ENCODE peak calls at places on chromosomes 13 and 19, in five cellular contexts. One of them, this sample, is unnamed.

GRCh38 chr13:36453518-36453917 is 21.2 kb downstream of the CCNA1 start:
- DNase-seq in H1: no peak
- DNase-seq in GM12878: no peak
- DNase-seq in K562: no peak
- DNase-seq in HepG2: no peak
- DNase-seq in this sample: no peak

GRCh38 chr19:582497-583197 is 7.0 kb upstream of the HCN2 start:
- DNase-seq in K562: peak; percentile 15
- DNase-seq in GM12878: no peak
- DNase-seq in H1: no peak
- DNase-seq in HepG2: no peak
- DNase-seq in this sample: no peak

GRCh38 chr13:98301721-98302120 is 124.7 kb upstream of the RNF113B start:
- DNase-seq in GM12878: no peak
- DNase-seq in K562: no peak
- DNase-seq in H1: no peak
- DNase-seq in HepG2: no peak
- DNase-seq in this sample: no peak

GRCh38 chr19:56089344-56089743 is 31.8 kb downstream of the ZNF787 start:
- DNase-seq in GM12878: no peak
- DNase-seq in HepG2: no peak
- DNase-seq in H1: no peak
- DNase-seq in K562: no peak
- DNase-seq in this sample: no peak

GRCh38 chr19:55324705-55325104 is 436 bp downstream of the TMEM150B start:
- DNase-seq in GM12878: no peak
- DNase-seq in H1: no peak
- DNase-seq in HepG2: no peak
- DNase-seq in K562: no peak
- DNase-seq in this sample: no peak

GRCh38 chr19:38376576-38376975 is 2.2 kb downstream of the PSMD8 start:
- DNase-seq in H1: no peak
- DNase-seq in K562: no peak
- DNase-seq in GM12878: no peak
- DNase-seq in HepG2: no peak
- DNase-seq in this sample: no peak

GRCh38 chr19:51830263-51830662 is 35.3 kb downstream of the FPR3 start:
- DNase-seq in GM12878: no peak
- DNase-seq in K562: peak; percentile 46
- DNase-seq in HepG2: no peak
- DNase-seq in H1: no peak
- DNase-seq in this sample: no peak

GRCh38 chr13:98349731-98350305 is 172.7 kb upstream of the RNF113B start:
- DNase-seq in HepG2: peak; percentile 21
- DNase-seq in GM12878: no peak
- DNase-seq in K562: peak; percentile 24
- DNase-seq in H1: no peak
- DNase-seq in this sample: no peak

GRCh38 chr13:113648218-113648615 is 9.8 kb downstream of the ATP4B start:
- DNase-seq in K562: no peak
- DNase-seq in HepG2: no peak
- DNase-seq in GM12878: no peak
- DNase-seq in H1: no peak
- DNase-seq in this sample: no peak

GRCh38 chr19:49335784-49336481 is 727 bp downstream of the CD37 start:
- DNase-seq in H1: no peak
- DNase-seq in HepG2: no peak
- DNase-seq in GM12878: no peak
- DNase-seq in K562: no peak
- DNase-seq in this sample: no peak

GRCh38 chr13:26967119-26968038 is 204.2 kb downstream of the USP12 start:
- DNase-seq in GM12878: no peak
- DNase-seq in K562: no peak
- DNase-seq in H1: no peak
- DNase-seq in HepG2: no peak
- DNase-seq in this sample: no peak

GRCh38 chr19:1270854-1271527 is 1.9 kb downstream of the CIRBP start:
- DNase-seq in H1: no peak
- DNase-seq in HepG2: no peak
- DNase-seq in K562: peak; percentile 62
- DNase-seq in GM12878: no peak
- DNase-seq in this sample: no peak

GRCh38 chr13:65597839-65598818 is 1632.0 kb downstream of the PCDH9 start:
- DNase-seq in HepG2: no peak
- DNase-seq in K562: no peak
- DNase-seq in H1: no peak
- DNase-seq in GM12878: no peak
- DNase-seq in this sample: no peak

GRCh38 chr13:34064456-34065205 is 246.7 kb downstream of the RFC3 start:
- DNase-seq in GM12878: no peak
- DNase-seq in K562: no peak
- DNase-seq in HepG2: no peak
- DNase-seq in H1: no peak
- DNase-seq in this sample: no peak

GRCh38 chr19:10544242-10544752 is 593 bp downstream of the ATG4D start:
- DNase-seq in GM12878: no peak
- DNase-seq in HepG2: no peak
- DNase-seq in H1: no peak
- DNase-seq in K562: peak; percentile 67
- DNase-seq in this sample: no peak

GRCh38 chr13:74550039-74550438 is 415.8 kb upstream of the KLF12 start:
- DNase-seq in HepG2: no peak
- DNase-seq in K562: no peak
- DNase-seq in GM12878: no peak
- DNase-seq in H1: no peak
- DNase-seq in this sample: no peak

GRCh38 chr19:2507109-2507508 is 31.2 kb downstream of the GADD45B start:
- DNase-seq in GM12878: no peak
- DNase-seq in K562: peak; percentile 45
- DNase-seq in H1: no peak
- DNase-seq in HepG2: peak; percentile 92
- DNase-seq in this sample: peak; percentile 75
- TF ChIP-seq ATF3 in GM12878: no peak
- TF ChIP-seq ATF3 in K562: no peak
- TF ChIP-seq ATF3 in H1: no peak
- TF ChIP-seq ATF3 in HepG2: no peak
- TF ChIP-seq ATF3 in this sample: no peak

DNA sequence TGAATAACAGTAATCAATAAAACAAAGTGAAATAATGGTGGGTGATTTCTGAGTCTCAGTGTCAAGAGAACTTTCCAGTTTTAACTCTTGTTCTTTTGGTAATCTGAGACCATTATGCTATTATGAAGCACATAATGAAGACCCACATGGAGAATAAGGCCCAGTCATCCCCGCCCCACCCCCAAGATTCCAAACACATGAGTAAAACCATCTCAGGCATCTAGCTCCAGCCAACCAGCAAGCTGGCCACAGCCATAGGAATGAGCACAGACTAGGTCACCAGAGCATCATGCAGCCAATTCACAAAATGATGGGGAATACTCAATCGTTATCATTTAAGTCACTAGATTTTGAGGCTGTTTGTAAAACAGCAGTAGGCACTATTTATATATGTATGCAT is 1769.0 kb upstream of the PCDH20 start:
- DNase-seq in H1: peak; percentile 76
- DNase-seq in GM12878: no peak
- DNase-seq in K562: no peak
- DNase-seq in HepG2: peak; percentile 2
- DNase-seq in this sample: peak; percentile 24
- H3K27ac ChIP-seq in H1: no peak overlapping the region
- H3K27ac ChIP-seq in GM12878: no peak overlapping the region
- H3K27ac ChIP-seq in K562: no peak overlapping the region
- H3K27ac ChIP-seq in HepG2: no peak overlapping the region
- H3K27ac ChIP-seq in this sample: no peak overlapping the region

GRCh38 chr19:46721269-46722003 is 4.5 kb upstream of the PRKD2 start:
- DNase-seq in HepG2: peak; percentile 50
- DNase-seq in GM12878: no peak
- DNase-seq in H1: no peak
- DNase-seq in K562: no peak
- DNase-seq in this sample: no peak
- TF ChIP-seq CTCF in HepG2: peak; percentile 60
- TF ChIP-seq CTCF in GM12878: no peak
- TF ChIP-seq CTCF in H1: peak; percentile 61
- TF ChIP-seq CTCF in K562: peak; percentile 40
- TF ChIP-seq CTCF in this sample: peak; percentile 23

GRCh38 chr19:19167612-19168011 is 2.5 kb downstream of the MEF2B start:
- DNase-seq in K562: no peak
- DNase-seq in HepG2: no peak
- DNase-seq in H1: no peak
- DNase-seq in GM12878: no peak
- DNase-seq in this sample: no peak
- TF ChIP-seq ATF3 in K562: no peak
- TF ChIP-seq ATF3 in HepG2: no peak
- TF ChIP-seq ATF3 in H1: no peak
- TF ChIP-seq ATF3 in GM12878: no peak
- TF ChIP-seq ATF3 in this sample: no peak

DNA sequence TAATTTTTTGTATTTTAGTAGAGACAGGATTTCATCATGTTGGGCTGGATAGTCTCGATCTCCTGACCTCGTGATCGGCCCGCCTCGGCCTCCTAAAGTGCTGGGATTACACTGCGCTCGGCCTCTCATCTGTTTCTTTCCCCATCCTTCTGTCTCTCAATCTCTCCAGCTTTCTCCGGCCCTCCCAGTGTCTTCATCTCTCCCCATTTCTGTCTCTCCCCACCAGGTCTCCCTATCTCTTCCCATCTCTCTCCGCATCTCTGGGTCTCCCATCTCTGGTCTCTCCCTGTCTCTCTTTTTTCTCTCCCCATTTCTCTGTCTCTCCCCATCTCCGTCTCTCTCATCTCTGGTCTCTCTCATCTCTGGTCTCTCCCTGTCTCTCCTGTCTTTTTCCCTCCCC is 12.2 kb upstream of the NFIX start:
- DNase-seq in GM12878: no peak
- DNase-seq in K562: no peak
- DNase-seq in H1: no peak
- DNase-seq in HepG2: no peak
- DNase-seq in this sample: no peak
- H3K27ac ChIP-seq in GM12878: no peak overlapping the region
- H3K27ac ChIP-seq in K562: no peak overlapping the region
- H3K27ac ChIP-seq in H1: no peak overlapping the region
- H3K27ac ChIP-seq in HepG2: no peak overlapping the region
- H3K27ac ChIP-seq in this sample: no peak overlapping the region

DNA sequence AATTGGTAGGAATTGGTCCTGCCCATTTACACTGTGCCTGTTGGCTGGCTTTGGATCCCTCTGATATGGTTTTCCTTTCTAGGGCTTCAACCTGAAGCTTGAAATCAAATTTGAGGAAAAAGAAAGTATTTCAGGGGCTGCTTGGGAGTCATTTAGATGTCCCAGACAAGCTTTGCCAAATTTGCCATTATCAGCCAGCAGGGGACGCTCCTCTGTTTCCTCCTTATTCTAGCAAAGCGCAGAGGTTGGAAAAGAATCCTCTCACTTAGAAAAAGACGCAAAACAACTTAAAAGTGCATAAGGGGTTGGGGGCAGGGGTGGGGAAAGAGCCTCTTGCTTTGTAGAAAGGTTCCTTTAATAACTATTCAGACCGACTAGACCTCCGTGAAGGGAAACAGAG is 1211.1 kb upstream of the PCDH20 start:
- DNase-seq in HepG2: peak; percentile 0
- DNase-seq in H1: peak; percentile 34
- DNase-seq in GM12878: no peak
- DNase-seq in K562: no peak
- DNase-seq in this sample: no peak
- TF ChIP-seq CTCF in HepG2: no peak
- TF ChIP-seq CTCF in H1: peak; percentile 50
- TF ChIP-seq CTCF in GM12878: peak; percentile 69
- TF ChIP-seq CTCF in K562: no peak
- TF ChIP-seq CTCF in this sample: peak; percentile 26

GRCh38 chr13:102033719-102034446 is 368.0 kb downstream of the FGF14 start:
- DNase-seq in H1: no peak
- DNase-seq in HepG2: no peak
- DNase-seq in K562: no peak
- DNase-seq in GM12878: no peak
- DNase-seq in this sample: no peak
- TF ChIP-seq ATF3 in H1: no peak
- TF ChIP-seq ATF3 in HepG2: no peak
- TF ChIP-seq ATF3 in K562: no peak
- TF ChIP-seq ATF3 in GM12878: no peak
- TF ChIP-seq ATF3 in this sample: no peak

DNA sequence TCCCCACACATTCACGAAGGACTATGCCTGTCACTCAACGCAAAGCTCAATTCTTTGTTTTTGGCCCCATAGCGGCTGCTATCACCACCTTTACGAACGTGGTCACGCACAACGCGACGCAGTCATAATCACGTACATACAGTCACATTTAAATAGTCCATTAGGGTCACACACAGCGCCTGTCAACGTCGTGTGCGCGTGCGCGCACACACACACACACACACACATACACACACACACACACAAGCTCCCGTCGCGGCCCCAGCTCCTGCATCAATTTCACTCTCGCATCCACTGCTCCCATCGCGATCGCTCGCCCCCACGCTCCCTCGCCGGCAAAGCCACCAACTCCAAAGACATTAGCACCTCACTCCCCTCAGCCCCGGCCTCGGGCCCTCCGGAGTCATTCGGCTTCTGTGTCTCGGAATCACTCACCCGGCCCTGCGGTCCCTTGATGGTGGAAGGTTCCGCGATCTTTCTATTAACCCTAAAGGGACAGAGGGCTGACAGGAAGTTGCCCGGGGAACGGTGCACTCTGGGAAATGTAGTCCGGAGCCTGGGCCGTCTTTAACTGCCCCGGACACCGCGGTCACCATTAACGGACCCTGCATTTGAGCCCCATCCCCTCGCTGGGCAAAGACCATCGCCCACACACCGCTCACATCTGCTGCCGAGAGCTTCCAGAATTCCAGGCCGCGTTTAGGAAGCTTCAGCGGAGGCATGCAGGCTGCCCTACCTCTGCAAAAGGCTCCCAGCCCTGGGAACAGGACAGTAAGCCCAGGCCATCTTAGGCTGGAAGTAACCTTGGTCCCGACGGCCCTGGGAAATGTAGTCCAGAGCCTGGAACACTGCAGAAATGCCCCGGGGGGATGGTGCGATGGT is at the start of gene ZNF790:
- DNase-seq in K562: peak; percentile 63
- DNase-seq in H1: no peak
- DNase-seq in HepG2: peak; percentile 89
- DNase-seq in GM12878: peak; percentile 53
- DNase-seq in this sample: no peak
- H3K27ac ChIP-seq in K562: peak within 1 kb of the TSS; percentile 73
- H3K27ac ChIP-seq in H1: peak within 1 kb of the TSS; percentile 88
- H3K27ac ChIP-seq in HepG2: peak within 1 kb of the TSS; percentile 86
- H3K27ac ChIP-seq in GM12878: peak within 1 kb of the TSS; percentile 69
- H3K27ac ChIP-seq in this sample: no peak within 1 kb of the TSS

GRCh38 chr13:52450793-52451116 is 321 bp upstream of the VPS36 start:
- DNase-seq in GM12878: no peak
- DNase-seq in HepG2: no peak
- DNase-seq in K562: no peak
- DNase-seq in H1: no peak
- DNase-seq in this sample: no peak
- TF ChIP-seq CTCF in GM12878: no peak
- TF ChIP-seq CTCF in HepG2: no peak
- TF ChIP-seq CTCF in K562: peak; percentile 43
- TF ChIP-seq CTCF in H1: no peak
- TF ChIP-seq CTCF in this sample: no peak

GRCh38 chr13:29081036-29081435 is 260.9 kb downstream of the MTUS2 start:
- DNase-seq in GM12878: peak; percentile 48
- DNase-seq in K562: no peak
- DNase-seq in H1: no peak
- DNase-seq in HepG2: no peak
- DNase-seq in this sample: no peak
- TF ChIP-seq ATF3 in GM12878: no peak
- TF ChIP-seq ATF3 in K562: no peak
- TF ChIP-seq ATF3 in H1: no peak
- TF ChIP-seq ATF3 in HepG2: no peak
- TF ChIP-seq ATF3 in this sample: no peak